ENCODE peak calls at places on chromosomes 6 and 20, in seven cellular contexts. C is MM.1S, T is neural progenitor cell, R is heart right ventricle, E is psoas muscle, K is IMR-90, G is heart left ventricle. I is an unnamed sample. For H3K9me3 and H3K4me1, the result is how much of the 10 kb centered on the place peaks cover.

GRCh38 chr6:34240329-34241248 is 3.9 kb downstream of the HMGA1 start:
- DNase-seq in C (no peak), T (no peak), R (no peak), E (no peak), K (no peak), G (no peak), I (no peak)

GRCh38 chr20:23967616-23967979 is 21.0 kb downstream of the GGTLC1 start:
- DNase-seq in C (no peak), T (no peak), R (no peak), E (no peak), K (no peak), G (no peak), I (no peak)

GRCh38 chr20:32189691-32190607 is 17.6 kb downstream of the PLAGL2 start:
- DNase-seq in C (no peak), T (peak), R (peak), E (peak), K (peak), G (peak), I (no peak)

GRCh38 chr6:115832186-115832585 is 228.5 kb downstream of the FRK start:
- DNase-seq in C (no peak), T (no peak), R (no peak), E (no peak), K (no peak), G (no peak), I (no peak)

GRCh38 chr20:64005394-64005793 is 24.5 kb downstream of the PRPF6 start:
- DNase-seq in C (no peak), T (no peak), R (no peak), E (no peak), K (peak), G (no peak), I (no peak)

GRCh38 chr6:37454420-37455125 is 21.6 kb downstream of the CMTR1 start:
- DNase-seq in C (no peak), T (no peak), R (no peak), E (no peak), K (no peak), G (no peak), I (no peak)

GRCh38 chr20:36214684-36215256 is 21.5 kb upstream of the AAR2 start:
- DNase-seq in C (peak), T (peak), R (no peak), E (no peak), K (peak), G (no peak), I (no peak)

GRCh38 chr6:89530982-89531381 is 98.0 kb downstream of the ANKRD6 start:
- DNase-seq in C (no peak), T (no peak), R (peak), E (no peak), K (no peak), G (peak), I (no peak)

GRCh38 chr6:109894181-109894580 is 83.9 kb upstream of the GPR6 start:
- DNase-seq in C (no peak), T (no peak), R (no peak), E (no peak), K (no peak), G (no peak), I (no peak)

GRCh38 chr20:45053441-45054351 is 47.2 kb downstream of the KCNS1 start:
- DNase-seq in C (no peak), T (no peak), R (no peak), E (no peak), K (no peak), G (no peak), I (no peak)

GRCh38 chr20:17612287-17612974 is 42.6 kb downstream of the DSTN start:
- DNase-seq in C (no peak), T (no peak), R (no peak), E (peak), K (peak), G (peak), I (no peak)

GRCh38 chr20:57585466-57586213 is 24.7 kb downstream of the PCK1 start:
- DNase-seq in C (no peak), T (no peak), R (no peak), E (no peak), K (no peak), G (no peak), I (no peak)

GRCh38 chr6:138145402-138145801 is 16.3 kb upstream of the ARFGEF3 start:
- DNase-seq in C (peak), T (no peak), R (no peak), E (no peak), K (no peak), G (no peak), I (no peak)

GRCh38 chr20:36861875-36862801 is 13.8 kb upstream of the TLDC2 start:
- DNase-seq in C (no peak), T (peak), R (peak), E (peak), K (peak), G (peak), I (no peak)

GRCh38 chr6:142943746-142944125 is 1.2 kb downstream of the HIVEP2 start:
- DNase-seq in C (peak), T (peak), R (no peak), E (no peak), K (peak), G (no peak), I (no peak)

GRCh38 chr6:87283461-87283860 is 38.9 kb upstream of the SMIM8 start:
- DNase-seq in C (no peak), T (no peak), R (no peak), E (no peak), K (no peak), G (no peak), I (no peak)

GRCh38 chr6:139133272-139133671 is 1.6 kb upstream of the HECA start:
- DNase-seq in C (peak), T (no peak), R (no peak), E (no peak), K (no peak), G (no peak), I (no peak)

GRCh38 chr20:37192137-37192854 is 12.9 kb upstream of the MROH8 start:
- DNase-seq in C (peak), T (peak), R (peak), E (peak), K (peak), G (peak), I (peak)

GRCh38 chr6:30206799-30207618 is 6.2 kb downstream of the TRIM26 start:
- DNase-seq in C (no peak), T (peak), R (no peak), E (no peak), K (peak), G (no peak), I (no peak)

GRCh38 chr20:16553684-16554083 is 19.6 kb downstream of the KIF16B start:
- DNase-seq in C (no peak), T (no peak), R (no peak), E (no peak), K (no peak), G (no peak), I (no peak)

GRCh38 chr20:16555754-16556153 is 17.5 kb downstream of the KIF16B start:
- DNase-seq in C (no peak), T (no peak), R (no peak), E (no peak), K (no peak), G (no peak), I (no peak)

GRCh38 chr20:16554766-16555543 is 18.3 kb downstream of the KIF16B start:
- DNase-seq in C (no peak), T (no peak), R (no peak), E (no peak), K (no peak), G (no peak), I (no peak)

GRCh38 chr20:16553161-16553560 is 20.1 kb downstream of the KIF16B start:
- DNase-seq in C (no peak), T (no peak), R (no peak), E (no peak), K (no peak), G (no peak), I (no peak)

GRCh38 chr20:16556299-16556698 is 16.9 kb downstream of the KIF16B start:
- DNase-seq in C (no peak), T (no peak), R (no peak), E (no peak), K (peak), G (no peak), I (no peak)
- H3K9me3 ChIP-seq in C (under half), T (under half), R (under half), E (under half), K (under half), G (under half), I (under half)

DNA sequence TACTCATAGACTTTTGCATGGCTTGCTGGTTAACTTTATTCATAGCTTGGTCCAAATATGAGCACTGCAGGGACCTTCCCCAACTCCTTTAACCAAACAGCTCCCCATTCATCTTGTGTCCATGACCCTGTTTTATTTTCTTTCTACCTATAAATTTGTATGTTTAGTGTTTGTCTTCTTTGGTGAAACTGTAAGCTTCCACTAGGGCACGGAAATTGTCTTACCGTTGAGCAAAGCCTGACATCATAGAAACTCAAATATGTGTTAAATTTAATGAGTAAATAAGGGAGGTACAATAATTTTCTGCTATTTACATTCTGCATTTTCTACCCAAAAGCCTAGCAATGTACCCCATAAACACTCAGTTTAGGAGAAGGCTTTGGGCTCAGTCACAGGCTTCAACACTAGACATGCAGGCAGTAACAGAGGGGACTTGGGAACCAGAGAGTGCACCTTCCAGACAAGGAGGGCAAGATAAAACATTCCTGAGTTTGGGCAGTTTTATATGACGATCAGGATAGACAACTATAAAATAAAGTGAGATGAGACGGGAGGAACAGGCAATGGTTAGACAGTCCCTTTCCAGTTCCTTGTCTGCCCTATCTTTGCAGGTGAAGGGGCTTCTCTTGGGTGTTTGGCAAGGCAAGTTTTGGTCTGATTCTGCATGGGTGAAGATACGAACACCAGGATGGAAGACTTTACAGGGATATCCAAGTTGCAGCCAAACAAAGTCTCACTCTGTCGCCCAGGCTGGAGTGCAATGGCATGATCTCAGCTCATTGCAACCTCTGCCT is 46.2 kb upstream of the ZNF217 start:
- DNase-seq in C (no peak), T (no peak), R (no peak), E (no peak), K (no peak), G (no peak), I (no peak)
- H3K4me1 ChIP-seq in C (under half), T (under half), R (under half), E (under half), K (under half), G (under half), I (under half)

GRCh38 chr20:50722466-50723155 is 8.8 kb upstream of the PARD6B start:
- DNase-seq in C (no peak), T (no peak), R (no peak), E (no peak), K (no peak), G (no peak), I (no peak)

GRCh38 chr20:50724112-50724724 is 7.2 kb upstream of the PARD6B start:
- DNase-seq in C (no peak), T (no peak), R (no peak), E (no peak), K (no peak), G (no peak), I (no peak)

GRCh38 chr20:50724851-50725721 is 6.3 kb upstream of the PARD6B start:
- DNase-seq in C (no peak), T (peak), R (peak), E (peak), K (peak), G (peak), I (no peak)

GRCh38 chr20:50721881-50722281 is 9.5 kb upstream of the PARD6B start:
- DNase-seq in C (no peak), T (no peak), R (peak), E (peak), K (no peak), G (peak), I (no peak)

GRCh38 chr20:50723672-50724071 is 7.7 kb upstream of the PARD6B start:
- DNase-seq in C (no peak), T (no peak), R (no peak), E (no peak), K (no peak), G (no peak), I (no peak)
- H3K4me3 ChIP-seq in C (no peak), T (no peak), R (no peak), E (no peak), K (no peak), G (no peak), I (no peak)

DNA sequence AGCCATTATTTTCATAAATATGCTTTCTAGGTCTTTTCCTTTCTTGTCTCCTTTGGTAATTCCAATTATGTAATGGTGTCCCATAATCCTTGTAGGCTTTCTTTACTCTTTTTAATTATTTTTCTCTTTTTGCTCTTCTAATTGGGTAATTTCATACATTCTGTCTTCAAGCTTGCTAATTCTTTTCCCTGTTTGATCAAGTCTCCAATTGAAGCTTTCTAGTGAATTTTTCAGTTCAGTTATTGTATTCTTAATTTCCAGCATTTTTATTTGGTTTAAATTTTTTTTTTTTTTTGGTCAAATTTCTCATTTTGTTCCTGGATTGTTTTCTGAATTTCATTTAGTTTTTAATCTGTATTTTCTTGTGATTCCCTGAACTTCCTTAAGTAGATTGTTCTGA is 74.9 kb upstream of the UST start:
- DNase-seq in C (no peak), T (no peak), R (no peak), E (no peak), K (no peak), G (no peak), I (no peak)
- H3K9me3 ChIP-seq in C (under half), T (under half), R (under half), E (under half), K (under half), G (under half), I (under half)

DNA sequence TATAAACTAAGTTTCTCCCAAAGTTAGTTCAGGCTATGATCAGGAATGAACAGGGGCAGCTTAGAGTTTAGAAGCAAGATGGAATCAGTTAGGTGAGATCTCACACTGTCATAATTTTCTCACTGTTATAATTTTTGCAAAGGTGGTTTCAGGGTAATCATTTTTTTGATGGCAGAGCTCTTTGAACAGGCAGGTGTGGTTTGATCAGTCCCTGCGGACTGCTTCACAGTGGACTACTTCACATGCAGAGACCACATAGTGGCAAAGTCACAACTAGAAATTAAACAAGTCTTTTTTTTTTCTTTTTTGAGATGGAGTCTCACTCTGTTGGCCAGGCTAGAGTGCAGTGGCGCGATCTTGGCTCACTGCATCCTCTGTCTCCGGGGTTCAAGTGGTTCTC is 6.8 kb downstream of the MAS1 start:
- DNase-seq in C (no peak), T (no peak), R (no peak), E (no peak), K (no peak), G (no peak), I (no peak)
- H3K4me1 ChIP-seq in C (under half), T (under half), R (under half), E (under half), K (under half), G (under half), I (under half)

DNA sequence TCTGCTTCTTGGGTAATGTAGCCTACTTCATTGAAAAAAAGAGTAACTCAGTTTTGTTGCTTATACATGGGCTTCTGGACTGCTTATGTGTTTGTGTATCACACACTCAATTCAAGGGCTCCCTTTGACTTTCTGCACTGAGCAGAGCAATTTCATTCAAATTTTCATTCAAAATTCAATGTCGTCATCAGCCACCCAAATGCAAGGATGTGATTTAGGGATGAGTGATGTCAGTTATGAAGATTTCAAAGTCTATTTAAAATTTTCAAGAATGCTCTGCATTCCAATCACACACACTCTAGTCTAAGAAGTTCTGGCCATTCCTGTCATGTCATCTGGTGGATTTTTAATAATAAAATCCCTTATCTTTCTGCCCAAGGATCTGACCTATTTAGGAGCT is 344.5 kb upstream of the ZFP64 start:
- DNase-seq in C (no peak), T (no peak), R (no peak), E (no peak), K (no peak), G (no peak), I (no peak)
- H3K4me3 ChIP-seq in C (no peak), T (no peak), R (no peak), E (no peak), K (no peak), G (no peak), I (no peak)

GRCh38 chr6:318265-318890 is 26.1 kb downstream of the DUSP22 start:
- DNase-seq in C (no peak), T (no peak), R (no peak), E (no peak), K (no peak), G (no peak), I (no peak)

GRCh38 chr6:321158-321438 is 28.8 kb downstream of the DUSP22 start:
- DNase-seq in C (no peak), T (no peak), R (no peak), E (no peak), K (no peak), G (no peak), I (no peak)

GRCh38 chr6:317452-318144 is 25.3 kb downstream of the DUSP22 start:
- DNase-seq in C (no peak), T (no peak), R (no peak), E (no peak), K (no peak), G (no peak), I (no peak)

GRCh38 chr6:320351-321157 is 28.3 kb downstream of the DUSP22 start:
- DNase-seq in C (no peak), T (no peak), R (no peak), E (peak), K (no peak), G (no peak), I (no peak)

DNA sequence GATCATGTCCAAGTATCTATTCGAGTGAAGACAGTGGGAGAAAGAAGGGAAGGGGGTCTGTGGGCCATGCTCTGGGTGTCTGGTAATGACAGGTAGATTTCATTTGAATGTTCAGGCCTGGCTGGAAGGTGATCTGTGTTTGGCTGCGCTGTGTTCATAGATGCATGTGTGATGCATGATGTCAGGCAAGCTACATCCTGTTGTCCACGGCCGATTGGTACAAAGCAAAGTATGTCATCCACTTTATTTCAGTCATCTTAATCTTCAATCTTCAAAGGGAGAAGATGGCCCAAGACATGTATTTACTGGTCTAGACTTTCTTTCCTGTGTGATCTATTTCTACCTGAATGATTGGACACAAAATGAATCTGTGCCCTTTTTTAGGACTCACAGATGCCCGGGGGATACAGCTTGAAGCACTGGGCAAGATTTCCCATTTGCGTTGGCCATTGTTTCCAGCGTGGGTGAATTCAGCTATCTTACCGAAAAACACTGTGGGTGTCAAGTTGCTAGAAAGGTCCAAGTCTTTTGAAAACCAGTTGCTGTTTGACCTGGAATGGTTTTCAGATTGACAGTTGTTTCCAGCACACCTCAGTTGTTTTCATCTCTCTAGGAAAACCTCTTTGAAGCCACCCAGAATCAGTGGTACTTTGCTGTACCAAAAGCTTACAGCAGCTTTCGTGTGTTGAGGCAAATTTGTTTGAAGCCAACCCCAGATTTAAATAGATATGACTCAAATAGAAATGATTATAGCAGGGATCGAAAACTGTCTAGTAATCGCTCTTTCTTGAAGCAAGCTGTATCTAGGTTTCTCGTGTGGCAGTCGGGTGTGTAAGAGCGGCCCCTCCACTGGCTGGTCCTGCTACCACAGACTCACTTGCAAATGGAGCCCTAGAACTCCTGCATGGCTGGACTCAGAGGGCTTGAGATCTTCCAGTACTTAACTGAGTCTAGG is 27.2 kb downstream of the DUSP22 start:
- DNase-seq in C (peak), T (no peak), R (no peak), E (peak), K (no peak), G (no peak), I (no peak)
- H3K9me3 ChIP-seq in C (under half), T (under half), R (under half), E (under half), K (under half), G (under half), I (under half)

GRCh38 chr6:14085176-14085787 is 32.3 kb upstream of the CD83 start:
- DNase-seq in C (no peak), T (no peak), R (no peak), E (no peak), K (no peak), G (no peak), I (no peak)

GRCh38 chr6:14091329-14091978 is 26.1 kb upstream of the CD83 start:
- DNase-seq in C (no peak), T (no peak), R (no peak), E (no peak), K (no peak), G (no peak), I (no peak)

GRCh38 chr6:14089224-14089623 is 28.3 kb upstream of the CD83 start:
- DNase-seq in C (no peak), T (no peak), R (no peak), E (no peak), K (no peak), G (no peak), I (no peak)

GRCh38 chr6:14086701-14087100 is 30.9 kb upstream of the CD83 start:
- DNase-seq in C (no peak), T (no peak), R (no peak), E (no peak), K (peak), G (no peak), I (no peak)

GRCh38 chr6:14088600-14089168 is 28.9 kb upstream of the CD83 start:
- DNase-seq in C (no peak), T (no peak), R (no peak), E (no peak), K (no peak), G (no peak), I (no peak)
- H3K4me1 ChIP-seq in C (under half), T (under half), R (under half), E (under half), K (under half), G (under half), I (under half)